ENCODE peak calls at places on chromosomes 3 and 15, in six cellular contexts. J is GM23248, D is fibroblast of lung, C is IMR-90, T is hepatocyte, O is H9. I is an unnamed sample.
A peak's percentile ranks its signal among the peaks of the same experiment; 100 is the strongest.

GRCh38 chr3:120428904-120429303 is 21.9 kb downstream of the FSTL1 start:
- DNase-seq in J (peak; percentile 71), D (peak; percentile 81), C (no peak), T (no peak), O (no peak), I (no peak)

GRCh38 chr15:82847703-82848102 is 38.3 kb downstream of the WHAMM start:
- DNase-seq in J (peak; percentile 19), D (peak; percentile 45), C (peak; percentile 24), T (no peak), O (no peak), I (no peak)

GRCh38 chr3:9491506-9491905 is 62.1 kb downstream of the LHFPL4 start:
- DNase-seq in J (no peak), D (peak; percentile 15), C (no peak), T (no peak), O (no peak), I (no peak)

GRCh38 chr15:76577879-76578512 is 241.4 kb downstream of the ISL2 start:
- DNase-seq in J (no peak), D (no peak), C (no peak), T (no peak), O (no peak), I (no peak)

GRCh38 chr3:126620743-126621142 is 34.2 kb downstream of the TXNRD3 start:
- DNase-seq in J (peak; percentile 55), D (peak; percentile 52), C (no peak), T (no peak), O (no peak), I (no peak)

GRCh38 chr3:129525341-129525968 is 3.0 kb upstream of the RHO start:
- DNase-seq in J (peak; percentile 90), D (peak; percentile 52), C (peak; percentile 79), T (no peak), O (no peak), I (no peak)

GRCh38 chr3:10471337-10471721 is 34.1 kb downstream of the ATP2B2 start:
- DNase-seq in J (no peak), D (peak; percentile 9), C (peak; percentile 12), T (peak; percentile 13), O (no peak), I (peak; percentile 28)

GRCh38 chr15:47514251-47514652 is 203.1 kb upstream of the SEMA6D start:
- DNase-seq in J (peak; percentile 69), D (peak; percentile 81), C (peak; percentile 76), T (no peak), O (no peak), I (no peak)

GRCh38 chr15:78049691-78050440 is 27.6 kb downstream of the TBC1D2B start:
- DNase-seq in J (peak; percentile 90), D (peak; percentile 92), C (peak; percentile 91), T (peak; percentile 28), O (no peak), I (no peak)

GRCh38 chr3:99023590-99024192 is 122.2 kb upstream of the DCBLD2 start:
- DNase-seq in J (peak; percentile 75), D (peak; percentile 38), C (peak; percentile 56), T (peak; percentile 34), O (no peak), I (peak; percentile 38)

GRCh38 chr3:15997274-15997943 is 177.1 kb upstream of the GALNT15 start:
- DNase-seq in J (peak; percentile 6), D (no peak), C (no peak), T (no peak), O (no peak), I (no peak)

GRCh38 chr15:39738998-39739397 is 43.6 kb downstream of the FSIP1 start:
- DNase-seq in J (no peak), D (no peak), C (no peak), T (no peak), O (no peak), I (no peak)

GRCh38 chr15:33126559-33127290 is 67.8 kb downstream of the FMN1 start:
- DNase-seq in J (peak; percentile 94), D (peak; percentile 93), C (peak; percentile 98), T (peak; percentile 89), O (no peak), I (peak; percentile 17)

GRCh38 chr3:14847613-14848541 is 29.1 kb downstream of the FGD5 start:
- DNase-seq in J (no peak), D (no peak), C (no peak), T (peak; percentile 66), O (peak; percentile 88), I (peak; percentile 24)

GRCh38 chr15:89366656-89367393 is 32.2 kb upstream of the POLG start:
- DNase-seq in J (no peak), D (no peak), C (no peak), T (no peak), O (no peak), I (no peak)

GRCh38 chr15:60840306-60840702 is 361.4 kb upstream of the ICE2 start:
- DNase-seq in J (peak; percentile 77), D (peak; percentile 38), C (peak; percentile 49), T (peak; percentile 33), O (peak; percentile 37), I (no peak)

GRCh38 chr15:70047386-70048195 is 50.1 kb downstream of the TLE3 start:
- DNase-seq in J (peak; percentile 41), D (peak; percentile 34), C (peak; percentile 18), T (no peak), O (no peak), I (no peak)

GRCh38 chr3:163548005-163548404 is 1530.3 kb downstream of the SI start:
- DNase-seq in J (no peak), D (no peak), C (no peak), T (no peak), O (no peak), I (no peak)

GRCh38 chr15:89095556-89095955 is 7.3 kb downstream of the ABHD2 start:
- DNase-seq in J (no peak), D (no peak), C (no peak), T (no peak), O (no peak), I (no peak)

GRCh38 chr3:117059054-117059989 is 349.7 kb downstream of the TUSC7 start:
- DNase-seq in J (peak; percentile 77), D (peak; percentile 23), C (peak; percentile 46), T (peak; percentile 63), O (no peak), I (peak; percentile 57)

GRCh38 chr3:151880326-151880725 is 6.9 kb downstream of the SUCNR1 start:
- DNase-seq in J (no peak), D (peak; percentile 19), C (no peak), T (no peak), O (no peak), I (no peak)

GRCh38 chr3:139111392-139112229 is 66.9 kb upstream of the PRR23C start:
- DNase-seq in J (peak; percentile 76), D (peak; percentile 54), C (peak; percentile 55), T (peak; percentile 83), O (peak; percentile 73), I (peak; percentile 74)

GRCh38 chr3:35793668-35794067 is 154.3 kb downstream of the ARPP21 start:
- DNase-seq in J (no peak), D (no peak), C (no peak), T (no peak), O (no peak), I (no peak)

GRCh38 chr3:71001303-71001702 is 582.2 kb downstream of the FOXP1 start:
- DNase-seq in J (no peak), D (no peak), C (peak; percentile 29), T (no peak), O (no peak), I (no peak)

GRCh38 chr3:17845026-17845425 is 102.6 kb upstream of the TBC1D5 start:
- DNase-seq in J (peak; percentile 68), D (no peak), C (no peak), T (no peak), O (no peak), I (no peak)

GRCh38 chr15:68315035-68315434 is 37.5 kb downstream of the FEM1B start:
- DNase-seq in J (no peak), D (no peak), C (no peak), T (no peak), O (peak; percentile 4), I (no peak)

GRCh38 chr15:73685561-73685960 is 1.4 kb downstream of the CD276 start:
- DNase-seq in J (peak; percentile 47), D (no peak), C (peak; percentile 20), T (no peak), O (no peak), I (no peak)

GRCh38 chr3:187572431-187572830 is 97.8 kb downstream of the SST start:
- DNase-seq in J (no peak), D (no peak), C (no peak), T (no peak), O (no peak), I (no peak)

GRCh38 chr3:11661827-11662226 is 18.1 kb upstream of the VGLL4 start:
- DNase-seq in J (peak; percentile 74), D (peak; percentile 76), C (peak; percentile 80), T (no peak), O (no peak), I (no peak)

GRCh38 chr15:48358681-48359152 is 27.5 kb downstream of the DUT start:
- DNase-seq in J (peak; percentile 47), D (peak; percentile 46), C (peak; percentile 51), T (no peak), O (no peak), I (no peak)

GRCh38 chr3:43525941-43526607 is 95.7 kb downstream of the ANO10 start:
- DNase-seq in J (peak; percentile 38), D (peak; percentile 14), C (peak; percentile 42), T (no peak), O (no peak), I (no peak)

GRCh38 chr3:138031536-138031935 is 21.6 kb downstream of the CLDN18 start:
- DNase-seq in J (no peak), D (no peak), C (no peak), T (no peak), O (no peak), I (no peak)
- H4K20me1 ChIP-seq in J (no peaks in the 10 kb centered on the region), D (no peaks in the 10 kb centered on the region), C (no peaks in the 10 kb centered on the region), T (no peaks in the 10 kb centered on the region), O (no peaks in the 10 kb centered on the region), I (no peaks in the 10 kb centered on the region)

GRCh38 chr15:32122013-32122412 is 91.7 kb downstream of the CHRNA7 start:
- DNase-seq in J (no peak), D (no peak), C (no peak), T (no peak), O (no peak), I (no peak)
- H3K4me2 ChIP-seq in J (no peak overlapping the region), D (no peak overlapping the region), C (no peak overlapping the region), T (no peak overlapping the region), O (no peak overlapping the region), I (no peak overlapping the region)

GRCh38 chr3:50241163-50241562 is 5.2 kb downstream of the GNAI2 start:
- DNase-seq in J (peak; percentile 17), D (no peak), C (no peak), T (peak; percentile 44), O (peak; percentile 96), I (peak; percentile 97)
- H4K20me1 ChIP-seq in J (no peaks in the 10 kb centered on the region), D (no peaks in the 10 kb centered on the region), C (peaks cover 86% of the 10 kb centered on the region), T (peaks cover 57% of the 10 kb centered on the region), O (no peaks in the 10 kb centered on the region), I (peaks cover 80% of the 10 kb centered on the region)

GRCh38 chr3:101383156-101383575 is 62.8 kb upstream of the IMPG2 start:
- DNase-seq in J (no peak), D (peak; percentile 29), C (peak; percentile 63), T (peak; percentile 18), O (peak; percentile 56), I (peak; percentile 54)

GRCh38 chr3:101381809-101382208 is 61.4 kb upstream of the IMPG2 start:
- DNase-seq in J (peak; percentile 75), D (peak; percentile 31), C (peak; percentile 58), T (peak; percentile 53), O (no peak), I (peak; percentile 51)

GRCh38 chr3:101377796-101378195 is 57.4 kb upstream of the IMPG2 start:
- DNase-seq in J (no peak), D (peak; percentile 66), C (peak; percentile 6), T (no peak), O (no peak), I (no peak)

GRCh38 chr3:101377209-101377608 is 56.8 kb upstream of the IMPG2 start:
- DNase-seq in J (no peak), D (peak; percentile 28), C (peak; percentile 10), T (no peak), O (no peak), I (no peak)

GRCh38 chr3:101379695-101380376 is 59.5 kb upstream of the IMPG2 start:
- DNase-seq in J (no peak), D (no peak), C (no peak), T (no peak), O (no peak), I (no peak)
- H3K4me2 ChIP-seq in J (no peak overlapping the region), D (no peak overlapping the region), C (peak overlapping the region; percentile 33), T (no peak overlapping the region), O (no peak overlapping the region), I (no peak overlapping the region)